ENCODE peak calls at places on chromosome 9, in nine cellular contexts. Z, B, Q, O, J, X, L, E and V are unnamed samples.

GRCh38 chr9:114196924-114197570 is 41.7 kb downstream of the COL27A1 start:
- DNase-seq in Z (no peak), B (no peak), Q (no peak), O (no peak), J (no peak), X (no peak), L (no peak), E (no peak), V (no peak)

GRCh38 chr9:13513710-13514444 is 234.4 kb upstream of the MPDZ start:
- DNase-seq in Z (no peak), B (peak; percentile 69), Q (no peak), O (no peak), J (peak; percentile 35), X (peak; percentile 6), L (no peak), E (no peak), V (peak; percentile 21)

GRCh38 chr9:17422994-17423680 is 155.7 kb upstream of the SH3GL2 start:
- DNase-seq in Z (no peak), B (no peak), Q (no peak), O (no peak), J (peak; percentile 36), X (no peak), L (no peak), E (no peak), V (no peak)

GRCh38 chr9:99296375-99296951 is 74.4 kb downstream of the SEC61B start:
- DNase-seq in Z (peak; percentile 34), B (peak; percentile 12), Q (no peak), O (no peak), J (peak; percentile 8), X (no peak), L (no peak), E (no peak), V (no peak)

GRCh38 chr9:91465420-91465819 is 41.8 kb upstream of the NFIL3 start:
- DNase-seq in Z (no peak), B (no peak), Q (no peak), O (no peak), J (peak; percentile 12), X (no peak), L (no peak), E (no peak), V (no peak)

GRCh38 chr9:85401998-85402397 is 339.8 kb downstream of the AGTPBP1 start:
- DNase-seq in Z (no peak), B (no peak), Q (no peak), O (no peak), J (no peak), X (no peak), L (no peak), E (peak; percentile 63), V (no peak)

GRCh38 chr9:107312651-107313050 is 29.6 kb downstream of the RAD23B start:
- DNase-seq in Z (peak; percentile 64), B (no peak), Q (no peak), O (no peak), J (peak; percentile 53), X (no peak), L (no peak), E (no peak), V (no peak)

GRCh38 chr9:110820378-110820777 is 151.8 kb downstream of the MUSK start:
- DNase-seq in Z (no peak), B (no peak), Q (no peak), O (no peak), J (no peak), X (no peak), L (no peak), E (no peak), V (no peak)

GRCh38 chr9:13648068-13648467 is 368.6 kb upstream of the MPDZ start:
- DNase-seq in Z (no peak), B (no peak), Q (no peak), O (no peak), J (no peak), X (no peak), L (no peak), E (no peak), V (no peak)

GRCh38 chr9:85248514-85249312 is 493.0 kb downstream of the AGTPBP1 start:
- DNase-seq in Z (no peak), B (no peak), Q (no peak), O (no peak), J (peak; percentile 42), X (no peak), L (no peak), E (no peak), V (no peak)

GRCh38 chr9:36386396-36386795 is 13.7 kb downstream of the RNF38 start:
- DNase-seq in Z (no peak), B (no peak), Q (no peak), O (no peak), J (peak; percentile 44), X (no peak), L (no peak), E (no peak), V (no peak)

GRCh38 chr9:79611091-79611614 is 39.4 kb downstream of the TLE4 start:
- DNase-seq in Z (peak; percentile 67), B (no peak), Q (no peak), O (no peak), J (peak; percentile 93), X (no peak), L (no peak), E (no peak), V (no peak)